ENCODE peak calls at places on chromosome 5, in ten cellular contexts. M, D, B, H, A, G, K, Q, X and L are unnamed samples.

GRCh38 chr5:55173696-55174101 is 722 bp upstream of the CDC20B start:
- DNase-seq in M (no peak), D (no peak), B (no peak), H (no peak), A (no peak), G (no peak), K (no peak), Q (no peak), X (peak; percentile 45), L (peak; percentile 40)

GRCh38 chr5:88732181-88732633 is 150.8 kb downstream of the MEF2C start:
- DNase-seq in M (no peak), D (no peak), B (no peak), H (no peak), A (no peak), G (no peak), K (no peak), Q (peak; percentile 91), X (peak; percentile 81), L (no peak)

GRCh38 chr5:1010641-1011046 is 2.0 kb downstream of the NKD2 start:
- DNase-seq in M (no peak), D (peak; percentile 26), B (no peak), H (peak; percentile 50), A (no peak), G (no peak), K (no peak), Q (no peak), X (peak; percentile 78), L (peak; percentile 82)

GRCh38 chr5:1219098-1219767 is 5.9 kb upstream of the SLC6A18 start:
- DNase-seq in M (no peak), D (no peak), B (no peak), H (no peak), A (no peak), G (no peak), K (no peak), Q (no peak), X (no peak), L (no peak)

GRCh38 chr5:1158647-1159340 is 42.6 kb upstream of the SLC6A19 start:
- DNase-seq in M (no peak), D (no peak), B (no peak), H (no peak), A (no peak), G (no peak), K (no peak), Q (no peak), X (no peak), L (no peak)

GRCh38 chr5:26757941-26758340 is 280.4 kb downstream of the CDH9 start:
- DNase-seq in M (no peak), D (no peak), B (no peak), H (no peak), A (no peak), G (no peak), K (no peak), Q (no peak), X (no peak), L (no peak)

GRCh38 chr5:110269478-110270142 is 456.9 kb downstream of the TMEM232 start:
- DNase-seq in M (no peak), D (no peak), B (no peak), H (no peak), A (no peak), G (no peak), K (no peak), Q (no peak), X (no peak), L (no peak)

GRCh38 chr5:139068494-139069152 is 129.5 kb downstream of the SIL1 start:
- DNase-seq in M (no peak), D (no peak), B (no peak), H (no peak), A (no peak), G (no peak), K (no peak), Q (no peak), X (no peak), L (no peak)

GRCh38 chr5:168449166-168449565 is 37.1 kb upstream of the RARS1 start:
- DNase-seq in M (no peak), D (no peak), B (no peak), H (no peak), A (no peak), G (no peak), K (no peak), Q (no peak), X (no peak), L (no peak)

GRCh38 chr5:42614509-42614908 is 142.1 kb upstream of the CCDC152 start:
- DNase-seq in M (no peak), D (no peak), B (no peak), H (no peak), A (no peak), G (no peak), K (no peak), Q (no peak), X (no peak), L (no peak)

GRCh38 chr5:77725646-77726045 is 50.5 kb downstream of the TBCA start:
- DNase-seq in M (no peak), D (no peak), B (no peak), H (no peak), A (no peak), G (no peak), K (no peak), Q (no peak), X (no peak), L (no peak)

GRCh38 chr5:54525692-54526091 is 8.1 kb downstream of the SNX18 start:
- DNase-seq in M (no peak), D (no peak), B (no peak), H (no peak), A (no peak), G (no peak), K (no peak), Q (no peak), X (no peak), L (no peak)

GRCh38 chr5:65862384-65862783 is 64.0 kb upstream of the ERBIN start:
- DNase-seq in M (no peak), D (no peak), B (no peak), H (no peak), A (no peak), G (peak; percentile 39), K (no peak), Q (no peak), X (no peak), L (no peak)

GRCh38 chr5:66717455-66718373 is 121.5 kb downstream of the MAST4 start:
- DNase-seq in M (no peak), D (no peak), B (no peak), H (no peak), A (no peak), G (no peak), K (no peak), Q (no peak), X (peak; percentile 29), L (no peak)

GRCh38 chr5:140648132-140648432 is 453 bp downstream of the IK start:
- DNase-seq in M (no peak), D (no peak), B (no peak), H (no peak), A (no peak), G (peak; percentile 16), K (no peak), Q (no peak), X (peak; percentile 52), L (peak; percentile 65)

GRCh38 chr5:176573564-176574296 is 24.6 kb downstream of the CDHR2 start:
- DNase-seq in M (peak; percentile 8), D (peak; percentile 60), B (peak; percentile 76), H (peak; percentile 10), A (peak; percentile 57), G (peak; percentile 42), K (no peak), Q (peak; percentile 25), X (peak; percentile 96), L (peak; percentile 96)

GRCh38 chr5:40618926-40619325 is 60.8 kb upstream of the PTGER4 start:
- DNase-seq in M (no peak), D (no peak), B (no peak), H (no peak), A (no peak), G (no peak), K (no peak), Q (no peak), X (no peak), L (no peak)

GRCh38 chr5:11531805-11532204 is 372.4 kb downstream of the CTNND2 start:
- DNase-seq in M (no peak), D (no peak), B (no peak), H (no peak), A (no peak), G (no peak), K (no peak), Q (no peak), X (no peak), L (no peak)

GRCh38 chr5:2752059-2752874 is 790 bp upstream of the IRX2 start:
- DNase-seq in M (peak; percentile 44), D (peak; percentile 84), B (no peak), H (peak; percentile 45), A (no peak), G (peak; percentile 62), K (no peak), Q (no peak), X (peak; percentile 97), L (peak; percentile 90)

GRCh38 chr5:177427919-177428573 is 1.6 kb downstream of the GRK6 start:
- DNase-seq in M (no peak), D (no peak), B (no peak), H (no peak), A (no peak), G (no peak), K (no peak), Q (no peak), X (peak; percentile 72), L (no peak)